ENCODE peak calls at places on chromosomes 2 and 18, in nine cellular contexts. Q, G, H, J, A, R, E, C and Y are unnamed samples.

GRCh38 chr18:24388975-24389374 is 8.6 kb downstream of the OSBPL1A start:
- DNase-seq in Q (no peak), G (peak; percentile 17), H (peak; percentile 63), J (no peak), A (peak; percentile 44), R (no peak), E (no peak), C (no peak), Y (no peak)

GRCh38 chr2:101357386-101357785 is 29.9 kb downstream of the CREG2 start:
- DNase-seq in Q (no peak), G (no peak), H (no peak), J (no peak), A (no peak), R (no peak), E (no peak), C (no peak), Y (no peak)

GRCh38 chr2:216651370-216651881 is 18.2 kb downstream of the IGFBP2 start:
- DNase-seq in Q (no peak), G (no peak), H (peak; percentile 75), J (no peak), A (no peak), R (no peak), E (no peak), C (no peak), Y (no peak)

GRCh38 chr2:224671731-224672130 is 44.4 kb downstream of the CCDC195 start:
- DNase-seq in Q (no peak), G (no peak), H (no peak), J (no peak), A (no peak), R (no peak), E (no peak), C (no peak), Y (no peak)

GRCh38 chr18:13645093-13645492 is 81.3 kb downstream of the FAM210A start:
- DNase-seq in Q (no peak), G (no peak), H (no peak), J (no peak), A (no peak), R (no peak), E (no peak), C (no peak), Y (no peak)

GRCh38 chr2:211835695-211836094 is 702.9 kb downstream of the ERBB4 start:
- DNase-seq in Q (no peak), G (no peak), H (no peak), J (no peak), A (no peak), R (no peak), E (no peak), C (no peak), Y (no peak)

GRCh38 chr2:53058526-53058925 is 709.1 kb upstream of the CHAC2 start:
- DNase-seq in Q (peak; percentile 46), G (no peak), H (no peak), J (no peak), A (no peak), R (no peak), E (no peak), C (no peak), Y (no peak)

GRCh38 chr18:22946841-22947240 is 13.7 kb downstream of the RBBP8 start:
- DNase-seq in Q (no peak), G (no peak), H (no peak), J (no peak), A (no peak), R (no peak), E (no peak), C (no peak), Y (no peak)

GRCh38 chr2:53036196-53036595 is 731.4 kb upstream of the CHAC2 start:
- DNase-seq in Q (no peak), G (no peak), H (no peak), J (no peak), A (no peak), R (no peak), E (no peak), C (no peak), Y (no peak)

GRCh38 chr2:28661589-28662001 is 90.0 kb upstream of the PPP1CB start:
- DNase-seq in Q (no peak), G (peak; percentile 84), H (peak; percentile 98), J (peak; percentile 80), A (peak; percentile 63), R (peak; percentile 65), E (peak; percentile 76), C (peak; percentile 80), Y (peak; percentile 69)

GRCh38 chr2:47783491-47784330 is 766 bp downstream of the MSH6 start:
- DNase-seq in Q (peak; percentile 89), G (peak; percentile 53), H (peak; percentile 57), J (peak; percentile 72), A (peak; percentile 98), R (peak; percentile 41), E (peak; percentile 62), C (peak; percentile 82), Y (peak; percentile 50)

GRCh38 chr2:156434461-156435291 is 1.5 kb upstream of the GPD2 start:
- DNase-seq in Q (no peak), G (no peak), H (peak; percentile 52), J (no peak), A (no peak), R (no peak), E (no peak), C (no peak), Y (no peak)

DNA sequence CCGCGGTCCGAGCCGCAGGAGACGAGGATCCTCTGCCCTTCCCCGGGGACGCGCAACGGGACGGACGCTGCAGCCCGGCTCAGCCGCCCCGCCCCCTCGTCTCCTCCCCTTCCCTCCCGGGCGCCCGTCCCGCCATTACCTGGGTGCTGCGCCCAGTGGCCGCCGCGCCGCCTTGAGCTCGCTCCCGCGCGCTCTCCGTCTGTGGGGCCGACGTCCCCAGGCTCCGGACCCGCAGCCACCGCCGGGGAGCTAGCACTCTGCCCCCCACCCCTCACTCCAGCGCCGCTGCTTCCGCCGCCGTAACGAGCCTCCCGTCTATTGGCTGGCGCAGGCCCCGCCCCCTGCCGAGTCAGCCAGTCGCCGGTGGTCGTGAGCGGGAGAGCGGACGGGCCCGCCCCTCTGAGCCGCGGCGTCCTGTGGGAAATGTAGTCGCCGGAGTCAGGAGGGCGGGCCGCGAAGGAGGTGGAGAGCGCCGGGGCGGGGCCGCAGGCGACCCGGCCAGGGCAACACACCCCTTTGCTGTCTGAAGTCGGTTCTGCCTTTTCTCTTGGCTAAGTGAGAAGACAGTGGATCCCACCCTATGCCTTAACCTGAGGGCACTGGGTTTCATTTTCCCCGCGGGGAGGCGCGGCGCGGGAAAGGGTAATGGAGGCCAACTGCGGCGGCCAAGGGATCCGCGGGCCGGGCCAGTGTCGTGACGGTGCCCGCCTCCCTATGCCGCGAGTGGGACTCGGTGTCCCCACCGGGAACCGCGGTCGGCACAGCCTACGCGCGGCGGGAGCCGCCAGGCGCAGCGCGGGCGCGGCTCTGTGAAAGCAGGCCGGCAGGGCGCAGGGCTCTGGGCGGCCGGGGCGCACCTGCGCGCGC is at the start of gene SAP130:
- DNase-seq in Q (peak; percentile 97), G (peak; percentile 98), H (peak; percentile 98), J (peak; percentile 99), A (peak; percentile 96), R (peak; percentile 96), E (peak; percentile 97), C (peak; percentile 99), Y (peak; percentile 99)
- H3K4me3 ChIP-seq in Q (peak within 1 kb of the TSS; percentile 99), G (peak within 1 kb of the TSS; percentile 95), H (peak within 1 kb of the TSS; percentile 93), J (peak within 1 kb of the TSS; percentile 100), A (peak within 1 kb of the TSS; percentile 90), R (peak within 1 kb of the TSS; percentile 88), E (peak within 1 kb of the TSS; percentile 65), C (peak within 1 kb of the TSS; percentile 100), Y (peak within 1 kb of the TSS; percentile 98)

GRCh38 chr2:46066591-46066990 is 230.6 kb upstream of the EPAS1 start:
- DNase-seq in Q (no peak), G (no peak), H (peak; percentile 61), J (no peak), A (no peak), R (no peak), E (no peak), C (no peak), Y (no peak)
- H3K27ac ChIP-seq in Q (no peak overlapping the region), G (peak overlapping the region; percentile 25), H (no peak overlapping the region), J (no peak overlapping the region), A (peak overlapping the region; percentile 90), R (no peak overlapping the region), E (peak overlapping the region; percentile 25), C (no peak overlapping the region), Y (peak overlapping the region; percentile 78)

DNA sequence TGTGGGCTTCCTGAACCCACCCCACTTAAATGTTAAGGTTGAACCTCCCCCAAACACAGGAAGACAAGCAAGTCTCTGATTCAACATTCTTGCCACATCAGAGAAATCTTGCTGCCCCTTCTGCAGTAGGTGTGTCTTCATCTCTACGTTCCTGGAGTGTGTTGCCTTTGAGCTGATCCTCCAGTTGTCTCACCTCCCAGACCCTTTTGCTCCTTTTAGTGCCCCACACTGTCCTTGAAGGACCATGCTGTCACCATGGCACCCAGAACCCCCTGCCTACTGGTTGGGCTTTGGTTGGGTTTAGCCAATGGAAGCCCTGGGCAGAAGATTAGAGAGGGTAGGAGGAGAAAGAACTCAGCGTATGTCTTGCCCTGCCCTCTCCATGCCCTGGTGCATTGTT is 10.7 kb downstream of the CAB39 start:
- DNase-seq in Q (no peak), G (no peak), H (no peak), J (no peak), A (no peak), R (no peak), E (no peak), C (no peak), Y (no peak)
- H3K4me1 ChIP-seq in Q (peaks cover 63% of the 10 kb centered on the region), G (peaks cover 10% of the 10 kb centered on the region), H (peaks cover 14% of the 10 kb centered on the region), J (peaks cover 27% of the 10 kb centered on the region), A (no peaks in the 10 kb centered on the region), R (peaks cover 4% of the 10 kb centered on the region), E (no peaks in the 10 kb centered on the region), C (no peaks in the 10 kb centered on the region), Y (peaks cover 60% of the 10 kb centered on the region)

GRCh38 chr2:171347591-171348032 is 86.2 kb downstream of the METTL8 start:
- DNase-seq in Q (no peak), G (no peak), H (peak; percentile 63), J (no peak), A (no peak), R (no peak), E (no peak), C (no peak), Y (no peak)
- H3K4me3 ChIP-seq in Q (no peak overlapping the region), G (no peak overlapping the region), H (no peak overlapping the region), J (no peak overlapping the region), A (no peak overlapping the region), R (no peak overlapping the region), E (no peak overlapping the region), C (no peak overlapping the region), Y (no peak overlapping the region)

GRCh38 chr2:55134316-55134706 is 84.1 kb upstream of the RTN4 start:
- DNase-seq in Q (no peak), G (no peak), H (no peak), J (no peak), A (no peak), R (no peak), E (no peak), C (no peak), Y (no peak)
- H3K27ac ChIP-seq in Q (peak overlapping the region; percentile 81), G (peak overlapping the region; percentile 55), H (no peak overlapping the region), J (no peak overlapping the region), A (no peak overlapping the region), R (peak overlapping the region; percentile 69), E (peak overlapping the region; percentile 78), C (peak overlapping the region; percentile 65), Y (peak overlapping the region; percentile 69)

GRCh38 chr18:72843743-72844142 is 24.0 kb downstream of the NETO1 start:
- DNase-seq in Q (no peak), G (no peak), H (no peak), J (no peak), A (no peak), R (no peak), E (no peak), C (no peak), Y (no peak)
- H3K4me1 ChIP-seq in Q (peaks cover 16% of the 10 kb centered on the region), G (no peaks in the 10 kb centered on the region), H (no peaks in the 10 kb centered on the region), J (no peaks in the 10 kb centered on the region), A (no peaks in the 10 kb centered on the region), R (no peaks in the 10 kb centered on the region), E (no peaks in the 10 kb centered on the region), C (no peaks in the 10 kb centered on the region), Y (peaks cover 7% of the 10 kb centered on the region)

GRCh38 chr18:32769242-32770180 is 3.3 kb downstream of the KLHL14 start:
- DNase-seq in Q (peak; percentile 69), G (no peak), H (no peak), J (no peak), A (peak; percentile 48), R (no peak), E (no peak), C (peak; percentile 38), Y (no peak)
- H3K4me3 ChIP-seq in Q (peak overlapping the region; percentile 88), G (peak overlapping the region; percentile 53), H (peak overlapping the region; percentile 85), J (peak overlapping the region; percentile 43), A (no peak overlapping the region), R (peak overlapping the region; percentile 55), E (no peak overlapping the region), C (no peak overlapping the region), Y (peak overlapping the region; percentile 64)